ENCODE peak calls at places on chromosome 5, in nine cellular contexts. F is NCI-H748 treated with DMSO at 0.1 percent for 48 hours; Q is upper lobe of left lung; T is amniotic stem cell; I is DMS153; E is NCI-H524; P is stimulated activated CD4-positive, alpha-beta T cell treated with anti-CD3 and anti-CD28 coated beads, Interleukin-15, amount 100 ng/mL, for 1 hour; K is CD4-positive, alpha-beta memory T cell; B is NCI-H460. N is an unnamed sample.

GRCh38 chr5:58149750-58150149 is 310.1 kb downstream of the PLK2 start:
- DNase-seq in F (no peak), Q (no peak), T (no peak), I (no peak), E (no peak), P (no peak), K (no peak), B (no peak), N (no peak)

GRCh38 chr5:65050826-65051498 is 282.2 kb downstream of the CWC27 start:
- DNase-seq in F (no peak), Q (no peak), T (no peak), I (no peak), E (no peak), P (no peak), K (no peak), B (no peak), N (no peak)

GRCh38 chr5:61346511-61346910 is 14.5 kb downstream of the ZSWIM6 start:
- DNase-seq in F (no peak), Q (no peak), T (no peak), I (no peak), E (no peak), P (no peak), K (no peak), B (no peak), N (no peak)

GRCh38 chr5:181037365-181037861 is 2.7 kb upstream of the BTNL9 start:
- DNase-seq in F (no peak), Q (no peak), T (no peak), I (no peak), E (no peak), P (no peak), K (no peak), B (no peak), N (no peak)

GRCh38 chr5:178242416-178242815 is 9.8 kb upstream of the PHYKPL start:
- DNase-seq in F (no peak), Q (no peak), T (no peak), I (no peak), E (no peak), P (no peak), K (no peak), B (no peak), N (no peak)

GRCh38 chr5:72452515-72453259 is 54.5 kb downstream of the ZNF366 start:
- DNase-seq in F (no peak), Q (peak; percentile 53), T (no peak), I (no peak), E (no peak), P (no peak), K (no peak), B (peak; percentile 20), N (no peak)

GRCh38 chr5:9681706-9682105 is 51.6 kb upstream of the TAS2R1 start:
- DNase-seq in F (no peak), Q (no peak), T (no peak), I (no peak), E (no peak), P (no peak), K (no peak), B (no peak), N (no peak)

GRCh38 chr5:42720242-42720641 is 36.4 kb upstream of the CCDC152 start:
- DNase-seq in F (no peak), Q (no peak), T (no peak), I (no peak), E (no peak), P (no peak), K (peak; percentile 37), B (no peak), N (peak; percentile 36)

GRCh38 chr5:140216468-140217074 is 41.6 kb downstream of the CYSTM1 start:
- DNase-seq in F (no peak), Q (no peak), T (no peak), I (no peak), E (no peak), P (no peak), K (no peak), B (no peak), N (no peak)

GRCh38 chr5:34626036-34626435 is 30.1 kb upstream of the RAI14 start:
- DNase-seq in F (no peak), Q (no peak), T (peak; percentile 72), I (no peak), E (no peak), P (no peak), K (no peak), B (peak; percentile 44), N (no peak)

GRCh38 chr5:151682240-151682639 is 4.5 kb downstream of the SPARC start:
- DNase-seq in F (no peak), Q (no peak), T (no peak), I (no peak), E (no peak), P (no peak), K (no peak), B (no peak), N (no peak)

GRCh38 chr5:132309679-132310078 is 15.5 kb downstream of the SLC22A4 start:
- DNase-seq in F (no peak), Q (no peak), T (no peak), I (no peak), E (no peak), P (no peak), K (no peak), B (no peak), N (no peak)

GRCh38 chr5:39775458-39776365 is 350.9 kb upstream of the DAB2 start:
- DNase-seq in F (no peak), Q (no peak), T (peak; percentile 37), I (no peak), E (no peak), P (no peak), K (no peak), B (no peak), N (no peak)

GRCh38 chr5:134111741-134112647 is 2.5 kb upstream of the TCF7 start:
- DNase-seq in F (no peak), Q (no peak), T (no peak), I (no peak), E (no peak), P (no peak), K (no peak), B (no peak), N (no peak)

GRCh38 chr5:171806976-171807823 is 21.6 kb downstream of the SMIM23 start:
- DNase-seq in F (peak; percentile 18), Q (no peak), T (no peak), I (no peak), E (no peak), P (no peak), K (no peak), B (no peak), N (peak; percentile 21)

GRCh38 chr5:11760940-11761603 is 143.2 kb downstream of the CTNND2 start:
- DNase-seq in F (no peak), Q (no peak), T (no peak), I (no peak), E (no peak), P (no peak), K (no peak), B (no peak), N (no peak)

N was measured in NCI-H2171 treated with DMSO at 0.1 percent for 48 hours.